ENCODE peak calls at places on chromosomes 7 and 10, in seven cellular contexts. One of them, this sample, is unnamed.

GRCh38 chr10:44517635-44518034 is 132.7 kb upstream of the CXCL12 start:
- DNase-seq in SK-N-SH: peak; percentile 6
- DNase-seq in hepatocyte: no peak
- DNase-seq in neural progenitor cell: peak; percentile 17
- DNase-seq in psoas muscle: no peak
- DNase-seq in PC-3: peak; percentile 11
- DNase-seq in left ventricle myocardium inferior: no peak
- DNase-seq in this sample: no peak

GRCh38 chr10:36676321-36677169 is 448.9 kb upstream of the ANKRD30A start:
- DNase-seq in SK-N-SH: peak; percentile 27
- DNase-seq in hepatocyte: no peak
- DNase-seq in neural progenitor cell: no peak
- DNase-seq in psoas muscle: no peak
- DNase-seq in PC-3: peak; percentile 59
- DNase-seq in left ventricle myocardium inferior: no peak
- DNase-seq in this sample: no peak

GRCh38 chr7:132554446-132554845 is 21.8 kb downstream of the PLXNA4 start:
- DNase-seq in SK-N-SH: no peak
- DNase-seq in hepatocyte: no peak
- DNase-seq in neural progenitor cell: no peak
- DNase-seq in psoas muscle: no peak
- DNase-seq in PC-3: no peak
- DNase-seq in left ventricle myocardium inferior: no peak
- DNase-seq in this sample: no peak

GRCh38 chr10:59626523-59626869 is 83.2 kb downstream of the SLC16A9 start:
- DNase-seq in SK-N-SH: no peak
- DNase-seq in hepatocyte: no peak
- DNase-seq in neural progenitor cell: no peak
- DNase-seq in psoas muscle: no peak
- DNase-seq in PC-3: peak; percentile 26
- DNase-seq in left ventricle myocardium inferior: no peak
- DNase-seq in this sample: no peak

GRCh38 chr10:44195120-44196007 is 189.5 kb downstream of the CXCL12 start:
- DNase-seq in SK-N-SH: no peak
- DNase-seq in hepatocyte: peak; percentile 65
- DNase-seq in neural progenitor cell: no peak
- DNase-seq in psoas muscle: peak; percentile 74
- DNase-seq in PC-3: peak; percentile 73
- DNase-seq in left ventricle myocardium inferior: peak; percentile 46
- DNase-seq in this sample: peak; percentile 80

GRCh38 chr10:29022513-29022912 is 266.4 kb upstream of the LYZL1 start:
- DNase-seq in SK-N-SH: peak; percentile 48
- DNase-seq in hepatocyte: peak; percentile 23
- DNase-seq in neural progenitor cell: peak; percentile 12
- DNase-seq in psoas muscle: no peak
- DNase-seq in PC-3: no peak
- DNase-seq in left ventricle myocardium inferior: no peak
- DNase-seq in this sample: no peak

GRCh38 chr10:124414077-124414476 is 4.6 kb downstream of the OAT start:
- DNase-seq in SK-N-SH: no peak
- DNase-seq in hepatocyte: no peak
- DNase-seq in neural progenitor cell: no peak
- DNase-seq in psoas muscle: no peak
- DNase-seq in PC-3: no peak
- DNase-seq in left ventricle myocardium inferior: no peak
- DNase-seq in this sample: no peak

GRCh38 chr7:49522111-49522510 is 251.3 kb upstream of the VWC2 start:
- DNase-seq in SK-N-SH: no peak
- DNase-seq in hepatocyte: no peak
- DNase-seq in neural progenitor cell: no peak
- DNase-seq in psoas muscle: no peak
- DNase-seq in PC-3: peak; percentile 68
- DNase-seq in left ventricle myocardium inferior: no peak
- DNase-seq in this sample: no peak

GRCh38 chr7:45126920-45127319 is 15.4 kb upstream of the TBRG4 start:
- DNase-seq in SK-N-SH: no peak
- DNase-seq in hepatocyte: no peak
- DNase-seq in neural progenitor cell: no peak
- DNase-seq in psoas muscle: no peak
- DNase-seq in PC-3: no peak
- DNase-seq in left ventricle myocardium inferior: no peak
- DNase-seq in this sample: no peak

GRCh38 chr10:59580257-59580863 is 129.3 kb downstream of the SLC16A9 start:
- DNase-seq in SK-N-SH: peak; percentile 45
- DNase-seq in hepatocyte: peak; percentile 49
- DNase-seq in neural progenitor cell: peak; percentile 33
- DNase-seq in psoas muscle: no peak
- DNase-seq in PC-3: peak; percentile 79
- DNase-seq in left ventricle myocardium inferior: no peak
- DNase-seq in this sample: no peak

GRCh38 chr10:67794909-67795460 is 43.0 kb downstream of the DNAJC12 start:
- DNase-seq in SK-N-SH: no peak
- DNase-seq in hepatocyte: no peak
- DNase-seq in neural progenitor cell: peak; percentile 57
- DNase-seq in psoas muscle: no peak
- DNase-seq in PC-3: no peak
- DNase-seq in left ventricle myocardium inferior: no peak
- DNase-seq in this sample: no peak

GRCh38 chr10:27240891-27241639 is 468 bp upstream of the ACBD5 start:
- DNase-seq in SK-N-SH: peak; percentile 39
- DNase-seq in hepatocyte: peak; percentile 32
- DNase-seq in neural progenitor cell: peak; percentile 62
- DNase-seq in psoas muscle: no peak
- DNase-seq in PC-3: peak; percentile 13
- DNase-seq in left ventricle myocardium inferior: peak; percentile 22
- DNase-seq in this sample: no peak

DNA sequence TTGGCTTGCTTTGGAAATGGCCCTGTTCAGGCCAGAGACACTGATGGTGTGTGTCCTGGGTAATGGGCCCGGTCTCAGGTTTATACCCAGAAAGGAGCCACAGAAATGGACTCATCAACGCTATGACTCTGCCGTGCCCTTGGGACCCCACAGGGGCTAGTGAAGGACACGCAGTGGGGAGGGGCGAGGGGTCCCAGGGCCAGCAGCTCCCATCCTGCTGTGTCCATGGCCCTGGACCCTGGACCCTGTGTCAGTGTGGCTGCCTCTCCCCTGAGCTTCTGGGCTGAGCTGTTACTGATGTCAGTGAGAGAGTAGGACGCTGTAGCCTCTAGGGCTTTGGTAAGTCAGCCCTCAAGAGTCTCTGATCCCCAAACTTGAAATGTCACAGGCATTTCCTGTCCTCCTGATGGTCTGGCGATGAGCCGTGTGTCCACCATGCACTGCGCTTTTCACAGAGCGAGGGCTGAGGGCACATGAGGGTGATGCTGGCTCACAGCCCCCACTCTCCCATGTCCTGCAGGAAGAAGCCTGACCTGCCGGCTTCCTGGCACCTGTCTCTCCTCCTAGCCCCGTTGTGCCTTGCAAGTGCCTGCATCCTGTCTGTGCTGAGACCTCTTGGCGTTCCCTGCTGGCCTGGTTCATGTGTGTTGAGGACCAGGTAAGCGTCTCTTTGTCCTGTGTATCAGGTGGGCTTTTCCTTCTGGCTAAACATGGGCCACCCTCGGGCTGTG is 4.4 kb downstream of the ZNF316 start:
- DNase-seq in SK-N-SH: no peak
- DNase-seq in hepatocyte: no peak
- DNase-seq in neural progenitor cell: no peak
- DNase-seq in psoas muscle: no peak
- DNase-seq in PC-3: no peak
- DNase-seq in left ventricle myocardium inferior: no peak
- DNase-seq in this sample: no peak
- H3K4me3 ChIP-seq in SK-N-SH: no peak overlapping the region
- H3K4me3 ChIP-seq in hepatocyte: no peak overlapping the region
- H3K4me3 ChIP-seq in neural progenitor cell: no peak overlapping the region
- H3K4me3 ChIP-seq in psoas muscle: no peak overlapping the region
- H3K4me3 ChIP-seq in PC-3: no peak overlapping the region
- H3K4me3 ChIP-seq in left ventricle myocardium inferior: no peak overlapping the region
- H3K4me3 ChIP-seq in this sample: no peak overlapping the region

DNA sequence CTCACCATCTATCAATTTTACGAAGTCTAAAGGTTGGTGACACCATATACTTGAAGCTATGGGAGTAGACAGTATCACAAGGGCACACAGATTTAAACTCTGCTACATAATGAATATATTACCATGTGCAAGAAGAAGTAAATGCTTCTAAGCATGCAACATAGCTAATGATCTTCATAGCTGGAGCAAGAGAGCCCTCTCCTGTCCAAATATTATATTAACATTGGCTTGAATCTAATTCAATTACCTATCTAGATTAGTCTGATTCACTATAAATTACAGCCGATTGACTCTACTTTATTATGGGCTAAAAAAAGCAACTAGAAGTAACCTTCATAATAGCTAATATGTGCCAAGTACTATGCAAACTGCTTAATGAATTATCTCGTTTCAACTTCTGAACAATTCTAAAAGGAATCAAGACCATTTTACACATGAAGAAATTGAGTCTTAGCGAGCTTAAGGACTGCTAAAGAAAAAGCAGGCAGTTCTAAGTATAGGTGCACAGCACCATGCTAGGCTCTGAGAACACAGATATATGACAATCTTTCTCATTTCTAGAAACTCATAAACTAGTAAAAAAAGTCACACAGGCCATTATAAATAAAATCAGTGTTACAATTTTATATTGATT is 21.9 kb downstream of the FRA10AC1 start:
- DNase-seq in SK-N-SH: peak; percentile 12
- DNase-seq in hepatocyte: peak; percentile 56
- DNase-seq in neural progenitor cell: peak; percentile 34
- DNase-seq in psoas muscle: no peak
- DNase-seq in PC-3: peak; percentile 78
- DNase-seq in left ventricle myocardium inferior: no peak
- DNase-seq in this sample: no peak
- TF ChIP-seq CTCF in SK-N-SH: peak; percentile 66
- TF ChIP-seq CTCF in hepatocyte: peak; percentile 62
- TF ChIP-seq CTCF in neural progenitor cell: peak; percentile 56
- TF ChIP-seq CTCF in psoas muscle: peak; percentile 26
- TF ChIP-seq CTCF in PC-3: peak; percentile 69
- TF ChIP-seq CTCF in left ventricle myocardium inferior: peak; percentile 59
- TF ChIP-seq CTCF in this sample: no peak

GRCh38 chr10:62305813-62306212 is 37.2 kb upstream of the RTKN2 start:
- DNase-seq in SK-N-SH: no peak
- DNase-seq in hepatocyte: no peak
- DNase-seq in neural progenitor cell: no peak
- DNase-seq in psoas muscle: no peak
- DNase-seq in PC-3: peak; percentile 36
- DNase-seq in left ventricle myocardium inferior: no peak
- DNase-seq in this sample: no peak
- H3K27ac ChIP-seq in SK-N-SH: no peak overlapping the region
- H3K27ac ChIP-seq in hepatocyte: no peak overlapping the region
- H3K27ac ChIP-seq in neural progenitor cell: no peak overlapping the region
- H3K27ac ChIP-seq in psoas muscle: no peak overlapping the region
- H3K27ac ChIP-seq in PC-3: no peak overlapping the region
- H3K27ac ChIP-seq in left ventricle myocardium inferior: no peak overlapping the region
- H3K27ac ChIP-seq in this sample: no peak overlapping the region

DNA sequence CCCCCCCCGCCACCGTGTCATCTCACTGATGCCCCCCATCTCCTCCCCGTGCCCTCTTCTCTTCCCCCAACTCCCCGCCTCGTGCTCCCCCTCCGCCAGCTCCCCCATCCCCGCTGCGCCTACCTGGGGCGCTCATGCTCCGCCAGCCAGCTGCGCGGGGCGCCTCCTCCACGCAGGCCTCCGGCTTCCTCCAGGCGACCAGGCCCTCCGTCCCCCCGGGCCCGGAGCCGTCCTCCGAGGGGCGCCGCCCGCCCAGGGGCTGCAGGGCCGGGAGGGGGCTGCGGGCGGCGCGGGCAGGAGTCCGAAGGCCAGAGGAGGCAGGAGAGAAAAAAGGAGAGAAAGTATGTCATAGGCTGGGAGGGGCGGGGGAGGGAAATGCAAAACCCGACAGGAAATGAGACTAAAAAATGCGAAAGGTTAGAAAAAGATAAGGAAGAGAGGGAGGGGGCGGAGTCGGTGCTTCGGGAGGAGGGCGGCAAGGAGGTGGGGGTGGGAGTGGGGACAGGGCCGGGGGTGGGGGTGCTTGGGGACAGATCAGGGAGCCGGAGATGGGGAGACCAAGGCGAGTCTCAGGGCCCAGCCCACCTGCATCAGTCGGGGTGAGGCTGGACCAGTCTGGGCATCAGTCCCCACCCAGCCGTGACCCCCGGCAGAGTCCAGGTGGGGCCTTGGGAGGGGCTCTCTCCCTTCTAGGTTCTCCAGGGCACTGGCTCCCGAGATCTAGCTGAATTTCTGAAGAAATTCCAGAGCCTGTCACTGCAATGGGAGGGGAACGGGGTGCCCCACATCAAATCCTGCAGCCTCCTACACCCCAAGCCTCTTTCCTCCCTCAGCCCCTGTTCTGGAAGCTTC is at the start of gene CARD11:
- DNase-seq in SK-N-SH: peak; percentile 47
- DNase-seq in hepatocyte: peak; percentile 53
- DNase-seq in neural progenitor cell: no peak
- DNase-seq in psoas muscle: no peak
- DNase-seq in PC-3: no peak
- DNase-seq in left ventricle myocardium inferior: no peak
- DNase-seq in this sample: peak; percentile 59
- H3K4me3 ChIP-seq in SK-N-SH: no peak within 1 kb of the TSS
- H3K4me3 ChIP-seq in hepatocyte: peak within 1 kb of the TSS; percentile 49
- H3K4me3 ChIP-seq in neural progenitor cell: peak within 1 kb of the TSS; percentile 55
- H3K4me3 ChIP-seq in psoas muscle: no peak within 1 kb of the TSS
- H3K4me3 ChIP-seq in PC-3: no peak within 1 kb of the TSS
- H3K4me3 ChIP-seq in left ventricle myocardium inferior: no peak within 1 kb of the TSS
- H3K4me3 ChIP-seq in this sample: peak within 1 kb of the TSS; percentile 58

This sample was measured in coronary artery.